ENCODE peak calls at places on chromosomes 3 and 15, in six cellular contexts. One of them, this sample, is unnamed.
A peak's percentile ranks its signal among the peaks of the same experiment; 100 is the strongest.

GRCh38 chr3:111695584-111696213 is 100.6 kb upstream of the ZBED2 start:
- DNase-seq in A549: peak; percentile 25
- DNase-seq in ovary: no peak
- DNase-seq in spleen: no peak
- DNase-seq in gastrocnemius medialis: no peak
- DNase-seq in stomach: no peak
- DNase-seq in this sample: no peak

GRCh38 chr3:149245738-149246451 is 24.3 kb upstream of the CP start:
- DNase-seq in A549: no peak
- DNase-seq in gastrocnemius medialis: no peak
- DNase-seq in ovary: no peak
- DNase-seq in spleen: no peak
- DNase-seq in stomach: no peak
- DNase-seq in this sample: no peak

GRCh38 chr3:13768453-13768852 is 111.4 kb downstream of the WNT7A start:
- DNase-seq in A549: no peak
- DNase-seq in spleen: no peak
- DNase-seq in gastrocnemius medialis: no peak
- DNase-seq in stomach: no peak
- DNase-seq in ovary: no peak
- DNase-seq in this sample: no peak

GRCh38 chr15:68658151-68658550 is 79.4 kb downstream of the CORO2B start:
- DNase-seq in A549: no peak
- DNase-seq in gastrocnemius medialis: no peak
- DNase-seq in spleen: peak; percentile 47
- DNase-seq in stomach: no peak
- DNase-seq in ovary: peak; percentile 46
- DNase-seq in this sample: no peak

GRCh38 chr3:4983739-4984510 is 4.7 kb downstream of the BHLHE40 start:
- DNase-seq in stomach: peak; percentile 61
- DNase-seq in A549: no peak
- DNase-seq in ovary: no peak
- DNase-seq in spleen: peak; percentile 84
- DNase-seq in gastrocnemius medialis: peak; percentile 61
- DNase-seq in this sample: no peak

GRCh38 chr3:45915518-45916231 is 27.6 kb upstream of the CXCR6 start:
- DNase-seq in spleen: peak; percentile 84
- DNase-seq in stomach: peak; percentile 37
- DNase-seq in ovary: no peak
- DNase-seq in A549: peak; percentile 16
- DNase-seq in gastrocnemius medialis: no peak
- DNase-seq in this sample: no peak

GRCh38 chr15:39239562-39239961 is 341.3 kb upstream of the THBS1 start:
- DNase-seq in spleen: no peak
- DNase-seq in gastrocnemius medialis: no peak
- DNase-seq in A549: no peak
- DNase-seq in ovary: no peak
- DNase-seq in stomach: no peak
- DNase-seq in this sample: no peak

GRCh38 chr3:37492977-37493471 is 318.6 kb upstream of the LRRFIP2 start:
- DNase-seq in A549: no peak
- DNase-seq in gastrocnemius medialis: no peak
- DNase-seq in spleen: no peak
- DNase-seq in stomach: no peak
- DNase-seq in ovary: no peak
- DNase-seq in this sample: no peak

GRCh38 chr15:64105113-64105704 is 9.4 kb downstream of the SNX1 start:
- DNase-seq in gastrocnemius medialis: peak; percentile 64
- DNase-seq in spleen: no peak
- DNase-seq in ovary: no peak
- DNase-seq in stomach: no peak
- DNase-seq in A549: no peak
- DNase-seq in this sample: no peak

GRCh38 chr3:176005564-176005963 is 1146.4 kb downstream of the NAALADL2 start:
- DNase-seq in ovary: no peak
- DNase-seq in gastrocnemius medialis: no peak
- DNase-seq in stomach: no peak
- DNase-seq in spleen: no peak
- DNase-seq in A549: no peak
- DNase-seq in this sample: no peak

GRCh38 chr3:36525115-36525711 is 144.9 kb downstream of the STAC start:
- DNase-seq in A549: peak; percentile 12
- DNase-seq in ovary: no peak
- DNase-seq in spleen: no peak
- DNase-seq in gastrocnemius medialis: no peak
- DNase-seq in stomach: no peak
- DNase-seq in this sample: no peak

GRCh38 chr3:59367150-59367549 is 317.3 kb upstream of the CFAP20DC start:
- DNase-seq in ovary: no peak
- DNase-seq in gastrocnemius medialis: no peak
- DNase-seq in stomach: no peak
- DNase-seq in A549: no peak
- DNase-seq in spleen: no peak
- DNase-seq in this sample: no peak

GRCh38 chr3:15052335-15053242 is 12.5 kb downstream of the MRPS25 start:
- DNase-seq in stomach: no peak
- DNase-seq in A549: no peak
- DNase-seq in ovary: no peak
- DNase-seq in spleen: no peak
- DNase-seq in gastrocnemius medialis: no peak
- DNase-seq in this sample: no peak

GRCh38 chr15:40257656-40258450 is 19.0 kb downstream of the PAK6 start:
- DNase-seq in ovary: no peak
- DNase-seq in gastrocnemius medialis: no peak
- DNase-seq in spleen: no peak
- DNase-seq in A549: no peak
- DNase-seq in stomach: no peak
- DNase-seq in this sample: no peak

GRCh38 chr15:40255033-40255432 is 16.2 kb downstream of the PAK6 start:
- DNase-seq in A549: no peak
- DNase-seq in spleen: no peak
- DNase-seq in ovary: no peak
- DNase-seq in stomach: no peak
- DNase-seq in gastrocnemius medialis: no peak
- DNase-seq in this sample: no peak

GRCh38 chr15:40258544-40258943 is 19.7 kb downstream of the PAK6 start:
- DNase-seq in A549: no peak
- DNase-seq in ovary: no peak
- DNase-seq in stomach: no peak
- DNase-seq in gastrocnemius medialis: no peak
- DNase-seq in spleen: no peak
- DNase-seq in this sample: no peak

GRCh38 chr15:40256642-40257235 is 17.9 kb downstream of the PAK6 start:
- DNase-seq in spleen: no peak
- DNase-seq in ovary: no peak
- DNase-seq in A549: no peak
- DNase-seq in gastrocnemius medialis: no peak
- DNase-seq in stomach: no peak
- DNase-seq in this sample: no peak

DNA sequence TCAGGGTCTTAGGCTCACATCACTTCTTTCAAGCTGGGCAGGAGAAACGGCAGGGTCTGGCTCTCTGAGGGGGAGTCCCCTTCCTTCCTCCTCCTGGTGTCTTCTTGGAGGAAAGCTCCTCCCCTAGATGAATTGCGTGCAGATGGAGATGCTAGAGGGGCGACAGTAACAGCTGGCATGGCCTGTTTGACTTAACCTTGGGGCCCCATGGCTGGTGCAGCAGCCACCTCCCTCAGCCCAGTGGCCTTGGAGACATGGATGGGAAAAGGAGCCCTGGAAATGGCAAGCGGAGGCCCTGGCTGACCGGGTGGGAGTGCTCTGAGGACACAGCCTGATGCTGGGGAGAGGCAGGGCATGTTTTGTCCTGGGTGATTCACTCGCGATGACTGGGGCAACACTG is 20.2 kb downstream of the PAK6 start:
- DNase-seq in spleen: no peak
- DNase-seq in gastrocnemius medialis: no peak
- DNase-seq in ovary: no peak
- DNase-seq in stomach: no peak
- DNase-seq in A549: no peak
- DNase-seq in this sample: no peak
- H3K27ac ChIP-seq in spleen: no peak overlapping the region
- H3K27ac ChIP-seq in gastrocnemius medialis: no peak overlapping the region
- H3K27ac ChIP-seq in ovary: no peak overlapping the region
- H3K27ac ChIP-seq in stomach: no peak overlapping the region
- H3K27ac ChIP-seq in A549: no peak overlapping the region
- H3K27ac ChIP-seq in this sample: no peak overlapping the region

GRCh38 chr3:195913382-195913781 is 5.0 kb upstream of the TNK2 start:
- DNase-seq in A549: no peak
- DNase-seq in stomach: no peak
- DNase-seq in spleen: no peak
- DNase-seq in ovary: no peak
- DNase-seq in gastrocnemius medialis: no peak
- DNase-seq in this sample: no peak

GRCh38 chr3:195916991-195917390 is 8.6 kb upstream of the TNK2 start:
- DNase-seq in ovary: no peak
- DNase-seq in gastrocnemius medialis: no peak
- DNase-seq in A549: no peak
- DNase-seq in spleen: peak; percentile 46
- DNase-seq in stomach: no peak
- DNase-seq in this sample: no peak

GRCh38 chr3:195916291-195916690 is 7.9 kb upstream of the TNK2 start:
- DNase-seq in ovary: no peak
- DNase-seq in gastrocnemius medialis: no peak
- DNase-seq in spleen: peak; percentile 66
- DNase-seq in stomach: no peak
- DNase-seq in A549: no peak
- DNase-seq in this sample: no peak

GRCh38 chr3:195911946-195912270 is 3.6 kb upstream of the TNK2 start:
- DNase-seq in stomach: no peak
- DNase-seq in spleen: peak; percentile 57
- DNase-seq in ovary: no peak
- DNase-seq in A549: no peak
- DNase-seq in gastrocnemius medialis: no peak
- DNase-seq in this sample: no peak

DNA sequence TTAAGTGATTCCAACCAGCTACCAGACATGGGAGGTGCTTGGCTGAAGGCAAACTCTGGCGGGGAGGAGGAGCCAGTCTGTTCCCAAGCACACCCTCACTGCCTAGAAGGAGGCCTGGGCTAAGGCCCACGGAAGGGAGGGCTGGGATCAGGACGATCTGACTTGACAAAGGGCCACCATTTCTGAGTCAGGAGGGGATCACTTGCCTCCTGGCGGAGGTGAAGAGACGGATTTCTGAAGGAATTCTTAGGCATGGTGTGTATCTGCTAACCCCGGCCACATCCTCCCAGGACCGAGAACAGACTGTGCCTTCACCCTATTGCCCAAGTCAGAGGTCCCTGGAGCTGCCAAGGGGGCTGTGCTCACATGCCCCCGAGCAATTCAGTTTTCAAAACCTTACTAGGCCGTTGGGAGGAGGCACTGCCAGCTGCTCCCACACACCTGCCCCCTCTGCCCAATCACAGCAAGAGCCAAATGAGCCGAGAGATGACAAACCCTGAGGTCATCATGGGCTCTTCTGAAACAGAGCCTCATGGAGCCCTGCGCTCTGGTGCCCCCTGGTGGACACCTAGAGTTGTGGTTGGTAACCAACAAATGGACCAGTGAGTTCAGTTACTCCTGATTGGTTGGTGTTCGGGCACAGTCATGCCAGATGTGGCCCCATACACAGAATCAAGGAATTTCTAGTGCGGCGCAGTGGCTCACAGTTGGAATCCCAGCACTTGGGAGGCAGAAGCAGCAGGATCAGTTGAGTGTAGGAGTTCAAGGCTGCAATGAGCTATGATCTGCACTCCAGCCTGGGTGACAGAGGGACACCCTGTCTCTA is 6.5 kb upstream of the TNK2 start:
- DNase-seq in ovary: peak; percentile 92
- DNase-seq in stomach: peak; percentile 95
- DNase-seq in A549: peak; percentile 93
- DNase-seq in spleen: peak; percentile 97
- DNase-seq in gastrocnemius medialis: peak; percentile 93
- DNase-seq in this sample: no peak
- TF ChIP-seq POLR2A in ovary: no peak
- TF ChIP-seq POLR2A in stomach: no peak
- TF ChIP-seq POLR2A in A549: no peak
- TF ChIP-seq POLR2A in spleen: no peak
- TF ChIP-seq POLR2A in gastrocnemius medialis: peak; percentile 29
- TF ChIP-seq POLR2A in this sample: no peak

DNA sequence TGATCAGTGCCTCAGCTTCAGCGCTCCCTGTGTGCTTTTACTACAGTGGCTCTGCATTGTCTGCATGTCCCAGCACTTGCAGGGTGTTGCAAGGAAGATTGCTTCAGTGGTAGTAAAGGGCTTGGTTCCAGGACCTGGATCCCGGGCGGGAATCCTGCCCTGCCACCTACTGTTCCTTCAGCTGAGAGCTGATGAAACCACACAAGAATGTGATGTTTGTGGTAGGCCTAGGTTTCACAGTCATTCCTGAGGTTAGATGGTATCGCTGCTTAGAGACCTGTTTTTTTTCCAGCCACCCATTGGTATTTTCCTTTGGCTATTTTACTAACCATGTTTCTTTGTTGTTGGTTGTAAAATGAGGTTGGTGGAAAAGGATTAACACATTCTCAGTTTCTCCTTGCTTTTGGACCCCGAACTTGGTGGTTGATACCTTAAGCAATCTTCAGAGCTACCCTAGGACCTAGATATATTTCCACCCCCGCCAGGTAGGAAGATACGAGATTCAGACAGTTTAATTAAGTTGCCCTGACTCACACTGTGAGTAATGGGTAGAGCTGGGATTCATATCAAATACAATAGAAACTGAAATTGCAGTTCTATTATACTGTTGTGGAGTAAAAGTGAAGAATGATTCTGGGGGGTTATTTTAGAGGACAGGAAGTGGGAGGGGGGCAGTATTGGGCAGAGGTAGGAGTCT is 11.4 kb downstream of the GPR87 start:
- DNase-seq in A549: peak; percentile 61
- DNase-seq in ovary: no peak
- DNase-seq in gastrocnemius medialis: no peak
- DNase-seq in stomach: peak; percentile 61
- DNase-seq in spleen: no peak
- DNase-seq in this sample: peak; percentile 90
- TF ChIP-seq CTCF in A549: peak; percentile 28
- TF ChIP-seq CTCF in ovary: no peak
- TF ChIP-seq CTCF in gastrocnemius medialis: no peak
- TF ChIP-seq CTCF in stomach: no peak
- TF ChIP-seq CTCF in spleen: no peak
- TF ChIP-seq CTCF in this sample: no peak

GRCh38 chr3:11636372-11636760 is 7.3 kb downstream of the VGLL4 start:
- DNase-seq in gastrocnemius medialis: no peak
- DNase-seq in A549: no peak
- DNase-seq in ovary: no peak
- DNase-seq in stomach: no peak
- DNase-seq in spleen: no peak
- DNase-seq in this sample: no peak

GRCh38 chr3:11634081-11634635 is 9.6 kb downstream of the VGLL4 start:
- DNase-seq in ovary: no peak
- DNase-seq in spleen: no peak
- DNase-seq in A549: no peak
- DNase-seq in stomach: no peak
- DNase-seq in gastrocnemius medialis: no peak
- DNase-seq in this sample: no peak

GRCh38 chr3:11635671-11636371 is 7.9 kb downstream of the VGLL4 start:
- DNase-seq in gastrocnemius medialis: no peak
- DNase-seq in spleen: no peak
- DNase-seq in A549: no peak
- DNase-seq in stomach: no peak
- DNase-seq in ovary: no peak
- DNase-seq in this sample: no peak

GRCh38 chr3:11632966-11633365 is 10.7 kb downstream of the VGLL4 start:
- DNase-seq in gastrocnemius medialis: no peak
- DNase-seq in stomach: no peak
- DNase-seq in spleen: no peak
- DNase-seq in ovary: no peak
- DNase-seq in A549: no peak
- DNase-seq in this sample: no peak

GRCh38 chr3:11634974-11635612 is 8.6 kb downstream of the VGLL4 start:
- DNase-seq in spleen: no peak
- DNase-seq in gastrocnemius medialis: no peak
- DNase-seq in A549: no peak
- DNase-seq in ovary: no peak
- DNase-seq in stomach: no peak
- DNase-seq in this sample: no peak
- H3K27ac ChIP-seq in spleen: peak overlapping the region; percentile 72
- H3K27ac ChIP-seq in gastrocnemius medialis: peak overlapping the region; percentile 57
- H3K27ac ChIP-seq in A549: no peak overlapping the region
- H3K27ac ChIP-seq in ovary: no peak overlapping the region
- H3K27ac ChIP-seq in stomach: peak overlapping the region; percentile 0
- H3K27ac ChIP-seq in this sample: peak overlapping the region; percentile 50

This sample was measured in vagina.